ENCODE peak calls at places on chromosomes 12 and 14, in five cellular contexts. One of them, this sample, is unnamed.

GRCh38 chr12:74963867-74964331 is 245.7 kb downstream of the KCNC2 start:
- DNase-seq in colonic mucosa: no peak
- DNase-seq in uterus: no peak
- DNase-seq in lung: no peak
- DNase-seq in brain microvascular endothelial cell: no peak
- DNase-seq in this sample: no peak

GRCh38 chr12:87112946-87113345 is 856.8 kb upstream of the MGAT4C start:
- DNase-seq in uterus: no peak
- DNase-seq in colonic mucosa: no peak
- DNase-seq in brain microvascular endothelial cell: no peak
- DNase-seq in lung: no peak
- DNase-seq in this sample: peak; percentile 39

GRCh38 chr14:31930493-31931225 is 146.4 kb upstream of the ARHGAP5 start:
- DNase-seq in lung: no peak
- DNase-seq in colonic mucosa: no peak
- DNase-seq in uterus: no peak
- DNase-seq in brain microvascular endothelial cell: no peak
- DNase-seq in this sample: peak; percentile 64

GRCh38 chr12:67280572-67280971 is 11.4 kb downstream of the CAND1 start:
- DNase-seq in colonic mucosa: no peak
- DNase-seq in lung: no peak
- DNase-seq in brain microvascular endothelial cell: no peak
- DNase-seq in uterus: no peak
- DNase-seq in this sample: no peak

GRCh38 chr12:34287437-34287836 is 265.1 kb downstream of the ALG10 start:
- DNase-seq in brain microvascular endothelial cell: no peak
- DNase-seq in colonic mucosa: no peak
- DNase-seq in lung: no peak
- DNase-seq in uterus: no peak
- DNase-seq in this sample: no peak

GRCh38 chr14:64279719-64280668 is 14.2 kb downstream of the ESR2 start:
- DNase-seq in uterus: no peak
- DNase-seq in lung: no peak
- DNase-seq in brain microvascular endothelial cell: peak; percentile 12
- DNase-seq in colonic mucosa: no peak
- DNase-seq in this sample: peak; percentile 32

GRCh38 chr12:47838286-47838931 is 18.7 kb upstream of the HDAC7 start:
- DNase-seq in lung: no peak
- DNase-seq in uterus: no peak
- DNase-seq in brain microvascular endothelial cell: peak; percentile 18
- DNase-seq in colonic mucosa: no peak
- DNase-seq in this sample: no peak

GRCh38 chr12:13210543-13211190 is 14.1 kb downstream of the EMP1 start:
- DNase-seq in colonic mucosa: no peak
- DNase-seq in uterus: no peak
- DNase-seq in brain microvascular endothelial cell: no peak
- DNase-seq in lung: no peak
- DNase-seq in this sample: peak; percentile 11

GRCh38 chr14:61109288-61109687 is 128.2 kb downstream of the SLC38A6 start:
- DNase-seq in lung: no peak
- DNase-seq in colonic mucosa: no peak
- DNase-seq in brain microvascular endothelial cell: no peak
- DNase-seq in uterus: no peak
- DNase-seq in this sample: no peak

GRCh38 chr12:45350861-45351260 is 135.0 kb downstream of the ANO6 start:
- DNase-seq in brain microvascular endothelial cell: no peak
- DNase-seq in uterus: no peak
- DNase-seq in lung: no peak
- DNase-seq in colonic mucosa: no peak
- DNase-seq in this sample: no peak

GRCh38 chr14:34053666-34054065 is 102.8 kb upstream of the EGLN3 start:
- DNase-seq in colonic mucosa: peak; percentile 45
- DNase-seq in uterus: peak; percentile 83
- DNase-seq in brain microvascular endothelial cell: no peak
- DNase-seq in lung: no peak
- DNase-seq in this sample: no peak

GRCh38 chr14:59155886-59156285 is 32.6 kb upstream of the DAAM1 start:
- DNase-seq in uterus: no peak
- DNase-seq in lung: no peak
- DNase-seq in brain microvascular endothelial cell: no peak
- DNase-seq in colonic mucosa: no peak
- DNase-seq in this sample: no peak

GRCh38 chr12:120766569-120766965 is 40.9 kb downstream of the ACADS start:
- DNase-seq in brain microvascular endothelial cell: no peak
- DNase-seq in colonic mucosa: no peak
- DNase-seq in lung: no peak
- DNase-seq in uterus: no peak
- DNase-seq in this sample: no peak

GRCh38 chr12:31524791-31525495 is 66.0 kb downstream of the DENND5B start:
- DNase-seq in colonic mucosa: no peak
- DNase-seq in uterus: no peak
- DNase-seq in lung: no peak
- DNase-seq in brain microvascular endothelial cell: no peak
- DNase-seq in this sample: peak; percentile 69

GRCh38 chr12:113445544-113446176 is 23.5 kb downstream of the SDSL start:
- DNase-seq in brain microvascular endothelial cell: no peak
- DNase-seq in colonic mucosa: no peak
- DNase-seq in lung: no peak
- DNase-seq in uterus: no peak
- DNase-seq in this sample: no peak

GRCh38 chr14:36516719-36517241 is 3.3 kb downstream of the NKX2-1 start:
- DNase-seq in uterus: no peak
- DNase-seq in lung: no peak
- DNase-seq in brain microvascular endothelial cell: no peak
- DNase-seq in colonic mucosa: no peak
- DNase-seq in this sample: no peak

GRCh38 chr12:46209914-46210834 is 58.7 kb downstream of the SLC38A1 start:
- DNase-seq in brain microvascular endothelial cell: no peak
- DNase-seq in colonic mucosa: peak; percentile 35
- DNase-seq in uterus: peak; percentile 38
- DNase-seq in lung: peak; percentile 69
- DNase-seq in this sample: peak; percentile 92

GRCh38 chr12:119024226-119024810 is 43.0 kb downstream of the SRRM4 start:
- DNase-seq in brain microvascular endothelial cell: no peak
- DNase-seq in lung: no peak
- DNase-seq in colonic mucosa: no peak
- DNase-seq in uterus: no peak
- DNase-seq in this sample: no peak

GRCh38 chr14:64788706-64789105 is 84.5 kb downstream of the PLEKHG3 start:
- DNase-seq in colonic mucosa: no peak
- DNase-seq in uterus: no peak
- DNase-seq in brain microvascular endothelial cell: peak; percentile 94
- DNase-seq in lung: no peak
- DNase-seq in this sample: peak; percentile 90

GRCh38 chr14:68569970-68570409 is 222.9 kb downstream of the ZFP36L1 start:
- DNase-seq in uterus: no peak
- DNase-seq in colonic mucosa: no peak
- DNase-seq in lung: no peak
- DNase-seq in brain microvascular endothelial cell: no peak
- DNase-seq in this sample: no peak

GRCh38 chr12:61584943-61585342 is 675.3 kb upstream of the USP15 start:
- DNase-seq in uterus: no peak
- DNase-seq in colonic mucosa: no peak
- DNase-seq in brain microvascular endothelial cell: no peak
- DNase-seq in lung: no peak
- DNase-seq in this sample: no peak

GRCh38 chr12:54352022-54352531 is 12.2 kb downstream of the GPR84 start:
- DNase-seq in lung: peak; percentile 42
- DNase-seq in colonic mucosa: no peak
- DNase-seq in brain microvascular endothelial cell: no peak
- DNase-seq in uterus: peak; percentile 88
- DNase-seq in this sample: no peak

GRCh38 chr14:94571395-94571794 is 9.8 kb upstream of the SERPINA5 start:
- DNase-seq in colonic mucosa: no peak
- DNase-seq in uterus: no peak
- DNase-seq in lung: no peak
- DNase-seq in brain microvascular endothelial cell: no peak
- DNase-seq in this sample: no peak

GRCh38 chr14:103707329-103708263 is 7.7 kb downstream of the XRCC3 start:
- DNase-seq in uterus: no peak
- DNase-seq in brain microvascular endothelial cell: no peak
- DNase-seq in colonic mucosa: no peak
- DNase-seq in lung: no peak
- DNase-seq in this sample: no peak

GRCh38 chr12:9364224-9365176 is 156.3 kb upstream of the PZP start:
- DNase-seq in uterus: no peak
- DNase-seq in brain microvascular endothelial cell: peak; percentile 73
- DNase-seq in lung: no peak
- DNase-seq in colonic mucosa: no peak
- DNase-seq in this sample: peak; percentile 89

GRCh38 chr12:126469211-126469610 is 1404.0 kb downstream of the AACS start:
- DNase-seq in lung: no peak
- DNase-seq in brain microvascular endothelial cell: no peak
- DNase-seq in colonic mucosa: no peak
- DNase-seq in uterus: no peak
- DNase-seq in this sample: no peak

GRCh38 chr14:100810861-100811461 is 15.0 kb upstream of the MEG3 start:
- DNase-seq in brain microvascular endothelial cell: no peak
- DNase-seq in lung: no peak
- DNase-seq in uterus: no peak
- DNase-seq in colonic mucosa: no peak
- DNase-seq in this sample: peak; percentile 8

GRCh38 chr12:19654630-19655384 is 215.5 kb downstream of the AEBP2 start:
- DNase-seq in lung: no peak
- DNase-seq in colonic mucosa: no peak
- DNase-seq in uterus: no peak
- DNase-seq in brain microvascular endothelial cell: peak; percentile 20
- DNase-seq in this sample: no peak

GRCh38 chr12:50612882-50613281 is 108.1 kb downstream of the DIP2B start:
- DNase-seq in lung: no peak
- DNase-seq in brain microvascular endothelial cell: no peak
- DNase-seq in uterus: no peak
- DNase-seq in colonic mucosa: no peak
- DNase-seq in this sample: no peak

GRCh38 chr12:91940826-91941225 is 204.8 kb downstream of the BTG1 start:
- DNase-seq in uterus: no peak
- DNase-seq in colonic mucosa: no peak
- DNase-seq in brain microvascular endothelial cell: no peak
- DNase-seq in lung: no peak
- DNase-seq in this sample: no peak

GRCh38 chr12:31005944-31006361 is 67.7 kb upstream of the DDX11 start:
- DNase-seq in uterus: no peak
- DNase-seq in lung: no peak
- DNase-seq in colonic mucosa: no peak
- DNase-seq in brain microvascular endothelial cell: peak; percentile 8
- DNase-seq in this sample: peak; percentile 32

GRCh38 chr12:57046947-57047890 is 2.7 kb downstream of the MYO1A start:
- DNase-seq in uterus: no peak
- DNase-seq in brain microvascular endothelial cell: no peak
- DNase-seq in lung: no peak
- DNase-seq in colonic mucosa: no peak
- DNase-seq in this sample: no peak

GRCh38 chr12:110744697-110745264 is 2.1 kb upstream of the PPP1CC start:
- DNase-seq in brain microvascular endothelial cell: no peak
- DNase-seq in lung: no peak
- DNase-seq in uterus: no peak
- DNase-seq in colonic mucosa: peak; percentile 71
- DNase-seq in this sample: peak; percentile 28

GRCh38 chr12:124660846-124661245 is 93.4 kb upstream of the NCOR2 start:
- DNase-seq in brain microvascular endothelial cell: no peak
- DNase-seq in uterus: no peak
- DNase-seq in lung: no peak
- DNase-seq in colonic mucosa: no peak
- DNase-seq in this sample: no peak
- H3K27ac ChIP-seq in brain microvascular endothelial cell: no peak overlapping the region
- H3K27ac ChIP-seq in uterus: peak overlapping the region; percentile 17
- H3K27ac ChIP-seq in lung: no peak overlapping the region
- H3K27ac ChIP-seq in colonic mucosa: no peak overlapping the region
- H3K27ac ChIP-seq in this sample: no peak overlapping the region

DNA sequence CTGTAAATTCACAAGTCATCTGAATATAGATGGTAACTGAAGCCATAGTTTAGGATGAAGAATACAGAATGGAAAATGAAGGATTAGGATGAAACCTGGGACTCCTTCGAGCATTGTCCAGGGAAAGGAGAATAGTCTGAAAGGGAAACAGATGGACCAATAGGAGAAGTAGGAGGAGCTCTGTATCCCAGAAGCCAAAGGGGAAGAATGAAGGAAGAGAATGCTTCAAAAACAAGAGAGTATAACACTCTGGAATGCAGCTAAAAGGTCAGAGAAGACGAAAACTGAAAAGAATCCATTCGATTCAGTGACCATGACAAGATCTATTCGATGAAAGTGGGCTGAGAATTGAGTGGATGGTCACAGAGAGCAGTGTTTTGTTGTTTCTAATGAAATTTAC is 1.0 kb downstream of the GMFB start:
- DNase-seq in lung: no peak
- DNase-seq in brain microvascular endothelial cell: no peak
- DNase-seq in colonic mucosa: no peak
- DNase-seq in uterus: no peak
- DNase-seq in this sample: peak; percentile 16
- H3K27ac ChIP-seq in lung: no peak overlapping the region
- H3K27ac ChIP-seq in brain microvascular endothelial cell: peak overlapping the region; percentile 91
- H3K27ac ChIP-seq in colonic mucosa: peak overlapping the region; percentile 97
- H3K27ac ChIP-seq in uterus: peak overlapping the region; percentile 91
- H3K27ac ChIP-seq in this sample: peak overlapping the region; percentile 85

GRCh38 chr12:52050116-52050770 is 999 bp upstream of the NR4A1 start:
- DNase-seq in lung: no peak
- DNase-seq in colonic mucosa: peak; percentile 57
- DNase-seq in brain microvascular endothelial cell: no peak
- DNase-seq in uterus: peak; percentile 73
- DNase-seq in this sample: no peak

GRCh38 chr12:52050771-52051541 is at the start of gene NR4A1:
- DNase-seq in colonic mucosa: peak; percentile 99
- DNase-seq in brain microvascular endothelial cell: peak; percentile 96
- DNase-seq in uterus: peak; percentile 99
- DNase-seq in lung: peak; percentile 96
- DNase-seq in this sample: peak; percentile 79

GRCh38 chr12:52049286-52049685 is 2.0 kb upstream of the NR4A1 start:
- DNase-seq in uterus: no peak
- DNase-seq in colonic mucosa: no peak
- DNase-seq in lung: no peak
- DNase-seq in brain microvascular endothelial cell: no peak
- DNase-seq in this sample: no peak

GRCh38 chr12:52046859-52047258 is 4.4 kb upstream of the NR4A1 start:
- DNase-seq in lung: no peak
- DNase-seq in uterus: no peak
- DNase-seq in colonic mucosa: no peak
- DNase-seq in brain microvascular endothelial cell: no peak
- DNase-seq in this sample: no peak

DNA sequence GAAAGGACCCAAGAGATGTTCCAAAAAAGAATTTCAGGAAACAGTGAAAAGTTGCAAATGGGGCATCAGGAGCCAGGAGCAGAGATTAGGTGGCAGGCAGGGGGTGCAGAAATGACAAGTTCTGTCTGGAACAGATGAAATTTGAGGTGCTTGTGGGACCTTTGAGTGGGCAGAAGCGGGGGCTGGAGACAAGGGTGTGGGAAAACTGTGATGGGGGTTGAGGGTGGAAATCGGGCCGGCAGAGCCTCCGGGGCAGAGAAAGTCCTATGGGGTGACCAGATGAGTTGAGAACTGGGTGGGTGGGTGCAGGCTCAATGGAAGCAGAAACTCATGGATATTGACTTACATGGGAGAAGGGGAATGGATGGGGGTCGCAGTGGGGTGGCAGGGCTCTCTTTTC is 1.6 kb upstream of the NR4A1 start:
- DNase-seq in uterus: no peak
- DNase-seq in lung: no peak
- DNase-seq in colonic mucosa: peak; percentile 20
- DNase-seq in brain microvascular endothelial cell: no peak
- DNase-seq in this sample: no peak
- H3K27ac ChIP-seq in uterus: peak overlapping the region; percentile 98
- H3K27ac ChIP-seq in lung: no peak overlapping the region
- H3K27ac ChIP-seq in colonic mucosa: no peak overlapping the region
- H3K27ac ChIP-seq in brain microvascular endothelial cell: no peak overlapping the region
- H3K27ac ChIP-seq in this sample: peak overlapping the region; percentile 97

GRCh38 chr14:70908918-70909641 is 1.8 kb downstream of the PCNX1 start:
- DNase-seq in uterus: no peak
- DNase-seq in brain microvascular endothelial cell: no peak
- DNase-seq in lung: no peak
- DNase-seq in colonic mucosa: no peak
- DNase-seq in this sample: no peak
- H3K27ac ChIP-seq in uterus: peak overlapping the region; percentile 99
- H3K27ac ChIP-seq in brain microvascular endothelial cell: peak overlapping the region; percentile 58
- H3K27ac ChIP-seq in lung: peak overlapping the region; percentile 93
- H3K27ac ChIP-seq in colonic mucosa: peak overlapping the region; percentile 94
- H3K27ac ChIP-seq in this sample: peak overlapping the region; percentile 43